ENCODE peak calls at places on chromosomes 1 and 21, in ten cellular contexts. One of them, this sample, is unnamed.

GRCh38 chr1:30884723-30885122 is 23.8 kb downstream of the SDC3 start:
- DNase-seq in ascending aorta: no peak
- DNase-seq in progenitor cell of endocrine pancreas: no peak
- DNase-seq in neural progenitor cell: no peak
- DNase-seq in neural crest cell: no peak
- DNase-seq in RWPE1: no peak
- DNase-seq in CD4-positive, alpha-beta T cell: no peak
- DNase-seq in fibroblast of lung: no peak
- DNase-seq in A549: no peak
- DNase-seq in foreskin fibroblast: no peak
- DNase-seq in this sample: no peak

GRCh38 chr1:226369110-226369509 is 38.8 kb downstream of the PARP1 start:
- DNase-seq in A549: no peak
- DNase-seq in progenitor cell of endocrine pancreas: no peak
- DNase-seq in ascending aorta: no peak
- DNase-seq in neural crest cell: no peak
- DNase-seq in fibroblast of lung: no peak
- DNase-seq in foreskin fibroblast: no peak
- DNase-seq in neural progenitor cell: no peak
- DNase-seq in CD4-positive, alpha-beta T cell: no peak
- DNase-seq in RWPE1: no peak
- DNase-seq in this sample: no peak

GRCh38 chr1:162016616-162017015 is 7.1 kb downstream of the OLFML2B start:
- DNase-seq in CD4-positive, alpha-beta T cell: no peak
- DNase-seq in progenitor cell of endocrine pancreas: no peak
- DNase-seq in ascending aorta: no peak
- DNase-seq in neural progenitor cell: no peak
- DNase-seq in neural crest cell: no peak
- DNase-seq in RWPE1: no peak
- DNase-seq in foreskin fibroblast: no peak
- DNase-seq in fibroblast of lung: no peak
- DNase-seq in A549: no peak
- DNase-seq in this sample: no peak

GRCh38 chr21:46054447-46054846 is 43.5 kb upstream of the COL6A2 start:
- DNase-seq in foreskin fibroblast: peak
- DNase-seq in fibroblast of lung: peak
- DNase-seq in ascending aorta: no peak
- DNase-seq in neural crest cell: peak
- DNase-seq in A549: no peak
- DNase-seq in RWPE1: no peak
- DNase-seq in CD4-positive, alpha-beta T cell: no peak
- DNase-seq in progenitor cell of endocrine pancreas: peak
- DNase-seq in neural progenitor cell: peak
- DNase-seq in this sample: no peak

GRCh38 chr1:201264072-201264471 is 19.2 kb upstream of the PKP1 start:
- DNase-seq in foreskin fibroblast: no peak
- DNase-seq in neural progenitor cell: no peak
- DNase-seq in CD4-positive, alpha-beta T cell: no peak
- DNase-seq in neural crest cell: no peak
- DNase-seq in ascending aorta: no peak
- DNase-seq in A549: no peak
- DNase-seq in RWPE1: no peak
- DNase-seq in fibroblast of lung: no peak
- DNase-seq in progenitor cell of endocrine pancreas: no peak
- DNase-seq in this sample: no peak

GRCh38 chr21:44977616-44978340 is 37.9 kb downstream of the SLX9 start:
- DNase-seq in CD4-positive, alpha-beta T cell: no peak
- DNase-seq in fibroblast of lung: no peak
- DNase-seq in neural progenitor cell: no peak
- DNase-seq in foreskin fibroblast: no peak
- DNase-seq in ascending aorta: no peak
- DNase-seq in A549: no peak
- DNase-seq in RWPE1: no peak
- DNase-seq in progenitor cell of endocrine pancreas: no peak
- DNase-seq in neural crest cell: no peak
- DNase-seq in this sample: no peak

GRCh38 chr1:200333329-200333728 is 76.5 kb downstream of the ZNF281 start:
- DNase-seq in RWPE1: no peak
- DNase-seq in neural crest cell: no peak
- DNase-seq in A549: no peak
- DNase-seq in neural progenitor cell: no peak
- DNase-seq in foreskin fibroblast: no peak
- DNase-seq in ascending aorta: no peak
- DNase-seq in progenitor cell of endocrine pancreas: no peak
- DNase-seq in fibroblast of lung: no peak
- DNase-seq in CD4-positive, alpha-beta T cell: no peak
- DNase-seq in this sample: no peak

GRCh38 chr21:35925497-35925896 is 134.8 kb downstream of the SETD4 start:
- DNase-seq in fibroblast of lung: peak
- DNase-seq in foreskin fibroblast: no peak
- DNase-seq in A549: no peak
- DNase-seq in neural progenitor cell: no peak
- DNase-seq in ascending aorta: no peak
- DNase-seq in neural crest cell: no peak
- DNase-seq in CD4-positive, alpha-beta T cell: no peak
- DNase-seq in progenitor cell of endocrine pancreas: no peak
- DNase-seq in RWPE1: peak
- DNase-seq in this sample: no peak

GRCh38 chr1:47415728-47416318 is at the start of gene FOXE3:
- DNase-seq in neural crest cell: no peak
- DNase-seq in A549: no peak
- DNase-seq in foreskin fibroblast: no peak
- DNase-seq in CD4-positive, alpha-beta T cell: no peak
- DNase-seq in neural progenitor cell: no peak
- DNase-seq in ascending aorta: no peak
- DNase-seq in RWPE1: no peak
- DNase-seq in fibroblast of lung: no peak
- DNase-seq in progenitor cell of endocrine pancreas: no peak
- DNase-seq in this sample: no peak

DNA sequence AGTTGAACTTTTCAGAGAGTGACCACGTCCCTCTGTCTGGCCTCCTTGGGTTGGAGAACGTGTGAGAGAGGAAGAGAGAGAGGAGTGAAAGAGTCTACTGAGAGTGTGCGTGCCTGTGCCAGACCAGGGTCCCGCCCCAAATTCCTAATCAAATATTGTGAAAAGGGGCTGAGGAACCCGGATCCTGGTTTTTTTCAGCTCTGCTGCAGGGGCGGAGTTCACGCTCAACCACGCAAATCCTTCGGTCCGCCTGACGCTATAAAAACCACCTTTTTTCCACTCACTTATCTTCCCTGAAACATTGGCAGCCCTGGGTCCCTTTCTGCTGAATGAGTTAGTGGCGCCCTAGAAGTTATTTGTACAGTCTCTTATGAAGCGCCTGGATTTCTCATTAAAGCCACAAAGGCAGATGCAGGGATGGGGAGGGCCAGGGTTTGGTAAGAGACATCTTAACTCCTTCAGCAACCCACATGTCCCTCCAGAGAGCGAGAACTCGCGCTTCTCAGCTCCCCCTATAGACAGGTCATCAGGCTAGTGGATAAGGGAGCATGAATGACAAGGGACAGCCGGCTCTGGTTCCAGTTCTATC is at the start of gene FMOD:
- DNase-seq in fibroblast of lung: peak
- DNase-seq in A549: no peak
- DNase-seq in foreskin fibroblast: no peak
- DNase-seq in progenitor cell of endocrine pancreas: no peak
- DNase-seq in CD4-positive, alpha-beta T cell: no peak
- DNase-seq in ascending aorta: no peak
- DNase-seq in neural progenitor cell: peak
- DNase-seq in neural crest cell: no peak
- DNase-seq in RWPE1: no peak
- DNase-seq in this sample: no peak
- TF ChIP-seq CTCF in fibroblast of lung: no peak
- TF ChIP-seq CTCF in A549: no peak
- TF ChIP-seq CTCF in foreskin fibroblast: peak
- TF ChIP-seq CTCF in progenitor cell of endocrine pancreas: no peak
- TF ChIP-seq CTCF in CD4-positive, alpha-beta T cell: no peak
- TF ChIP-seq CTCF in ascending aorta: peak
- TF ChIP-seq CTCF in neural progenitor cell: peak
- TF ChIP-seq CTCF in neural crest cell: no peak
- TF ChIP-seq CTCF in RWPE1: no peak
- TF ChIP-seq CTCF in this sample: no peak

GRCh38 chr21:24369278-24369677 is 1238.0 kb downstream of the MRPL39 start:
- DNase-seq in RWPE1: no peak
- DNase-seq in fibroblast of lung: no peak
- DNase-seq in ascending aorta: no peak
- DNase-seq in A549: no peak
- DNase-seq in neural progenitor cell: no peak
- DNase-seq in foreskin fibroblast: no peak
- DNase-seq in CD4-positive, alpha-beta T cell: no peak
- DNase-seq in progenitor cell of endocrine pancreas: no peak
- DNase-seq in neural crest cell: no peak
- DNase-seq in this sample: no peak

GRCh38 chr21:24369751-24370150 is 1237.5 kb downstream of the MRPL39 start:
- DNase-seq in progenitor cell of endocrine pancreas: no peak
- DNase-seq in foreskin fibroblast: no peak
- DNase-seq in fibroblast of lung: no peak
- DNase-seq in neural crest cell: no peak
- DNase-seq in A549: no peak
- DNase-seq in CD4-positive, alpha-beta T cell: no peak
- DNase-seq in neural progenitor cell: no peak
- DNase-seq in RWPE1: no peak
- DNase-seq in ascending aorta: no peak
- DNase-seq in this sample: no peak

DNA sequence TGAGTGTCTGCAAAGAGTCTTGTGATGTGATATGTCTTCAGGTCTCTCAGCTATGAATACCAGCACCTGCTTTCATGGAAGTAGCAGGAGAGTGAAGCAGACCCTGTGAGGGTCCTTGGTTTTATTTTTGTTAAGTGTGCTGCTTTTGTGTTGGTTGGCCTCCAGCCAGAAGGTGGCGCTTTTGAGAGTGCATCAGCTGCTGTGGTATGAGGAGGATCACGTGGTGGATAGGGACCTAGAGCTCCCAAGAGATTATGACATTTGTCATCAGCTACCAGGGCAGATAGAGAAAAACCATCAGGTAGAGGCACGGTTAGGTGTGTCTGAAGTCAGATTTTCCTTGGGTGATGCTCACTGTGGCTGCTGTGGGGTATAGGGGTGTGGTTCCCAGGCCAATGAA is 1232.1 kb downstream of the MRPL39 start:
- DNase-seq in A549: no peak
- DNase-seq in CD4-positive, alpha-beta T cell: no peak
- DNase-seq in foreskin fibroblast: no peak
- DNase-seq in fibroblast of lung: no peak
- DNase-seq in neural progenitor cell: no peak
- DNase-seq in RWPE1: no peak
- DNase-seq in progenitor cell of endocrine pancreas: no peak
- DNase-seq in ascending aorta: no peak
- DNase-seq in neural crest cell: no peak
- DNase-seq in this sample: no peak
- TF ChIP-seq CTCF in A549: no peak
- TF ChIP-seq CTCF in CD4-positive, alpha-beta T cell: no peak
- TF ChIP-seq CTCF in foreskin fibroblast: no peak
- TF ChIP-seq CTCF in fibroblast of lung: no peak
- TF ChIP-seq CTCF in neural progenitor cell: peak
- TF ChIP-seq CTCF in RWPE1: no peak
- TF ChIP-seq CTCF in progenitor cell of endocrine pancreas: no peak
- TF ChIP-seq CTCF in ascending aorta: no peak
- TF ChIP-seq CTCF in neural crest cell: no peak
- TF ChIP-seq CTCF in this sample: no peak

DNA sequence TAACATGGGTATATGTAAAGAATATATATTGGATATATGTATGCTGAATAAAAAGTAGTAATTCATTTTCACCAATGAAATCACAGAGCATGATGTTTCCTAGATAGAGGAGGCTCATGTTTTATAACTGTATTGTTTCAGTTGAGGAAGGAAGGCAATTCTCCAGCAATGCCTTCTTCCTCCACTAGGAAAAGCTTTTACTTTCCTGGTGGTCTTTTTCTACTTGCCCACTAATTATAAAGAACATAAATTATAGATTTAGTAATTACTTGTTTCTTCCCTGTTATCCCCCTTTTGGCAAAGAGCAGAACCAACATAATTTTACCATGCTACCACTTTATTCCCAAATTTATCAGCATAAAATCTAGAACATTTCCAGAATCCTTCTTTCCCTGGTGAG is 159.0 kb downstream of the PLA2G4A start:
- DNase-seq in ascending aorta: no peak
- DNase-seq in neural progenitor cell: no peak
- DNase-seq in fibroblast of lung: no peak
- DNase-seq in A549: no peak
- DNase-seq in foreskin fibroblast: no peak
- DNase-seq in neural crest cell: no peak
- DNase-seq in CD4-positive, alpha-beta T cell: no peak
- DNase-seq in RWPE1: no peak
- DNase-seq in progenitor cell of endocrine pancreas: no peak
- DNase-seq in this sample: no peak
- TF ChIP-seq CTCF in ascending aorta: no peak
- TF ChIP-seq CTCF in neural progenitor cell: peak
- TF ChIP-seq CTCF in fibroblast of lung: no peak
- TF ChIP-seq CTCF in A549: no peak
- TF ChIP-seq CTCF in foreskin fibroblast: peak
- TF ChIP-seq CTCF in neural crest cell: peak
- TF ChIP-seq CTCF in CD4-positive, alpha-beta T cell: no peak
- TF ChIP-seq CTCF in RWPE1: peak
- TF ChIP-seq CTCF in progenitor cell of endocrine pancreas: peak
- TF ChIP-seq CTCF in this sample: no peak

DNA sequence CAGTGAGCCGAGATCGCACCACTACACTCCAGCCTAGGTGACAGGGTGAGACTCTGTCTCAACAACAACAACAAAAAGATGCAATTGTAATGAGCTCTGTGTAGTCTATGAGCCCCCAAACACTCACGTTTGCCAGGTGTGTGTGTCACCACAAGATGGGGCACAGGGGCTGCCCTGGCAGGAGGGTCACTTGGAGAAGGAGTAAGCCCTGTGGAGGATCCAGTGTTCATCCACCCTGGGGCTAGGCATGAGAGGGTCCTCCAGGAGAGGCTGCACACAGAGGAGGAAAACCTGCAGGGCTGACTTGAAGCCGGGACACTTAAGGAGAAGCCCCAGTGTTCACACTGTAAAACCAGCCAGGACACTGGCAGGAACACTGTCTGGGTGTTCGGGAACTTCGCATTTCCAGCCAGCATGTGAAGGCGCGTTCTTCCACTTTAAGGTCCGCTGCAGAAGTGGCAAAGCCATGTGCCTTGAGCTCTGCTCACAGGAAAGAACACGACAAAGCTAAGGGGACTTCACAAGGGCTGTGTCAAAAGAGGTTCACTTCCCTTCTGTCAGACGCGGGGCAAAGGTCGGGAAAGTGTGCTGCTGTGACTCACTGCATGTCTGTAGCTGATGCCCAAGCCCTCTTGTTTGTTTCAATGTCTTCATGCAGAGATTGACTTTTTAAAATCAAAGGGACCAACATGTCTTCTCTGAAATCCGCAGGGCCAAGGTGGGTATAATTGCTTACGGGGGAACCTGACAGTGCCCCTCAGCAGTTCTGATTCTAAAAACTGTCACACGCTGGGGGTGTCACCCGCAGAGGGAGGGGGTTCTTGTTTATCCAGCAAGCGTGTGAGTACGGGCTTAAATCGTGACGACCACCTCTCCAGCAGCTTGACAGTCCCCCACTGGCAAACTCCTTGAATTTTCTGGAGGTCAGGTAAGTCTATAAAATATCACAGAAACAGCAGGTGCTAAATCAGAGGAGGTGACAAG is 102.8 kb downstream of the RIPK4 start:
- DNase-seq in A549: peak
- DNase-seq in CD4-positive, alpha-beta T cell: no peak
- DNase-seq in fibroblast of lung: peak
- DNase-seq in progenitor cell of endocrine pancreas: no peak
- DNase-seq in ascending aorta: no peak
- DNase-seq in foreskin fibroblast: peak
- DNase-seq in neural progenitor cell: peak
- DNase-seq in RWPE1: no peak
- DNase-seq in neural crest cell: no peak
- DNase-seq in this sample: no peak
- TF ChIP-seq CTCF in A549: no peak
- TF ChIP-seq CTCF in CD4-positive, alpha-beta T cell: no peak
- TF ChIP-seq CTCF in fibroblast of lung: no peak
- TF ChIP-seq CTCF in progenitor cell of endocrine pancreas: peak
- TF ChIP-seq CTCF in ascending aorta: no peak
- TF ChIP-seq CTCF in foreskin fibroblast: no peak
- TF ChIP-seq CTCF in neural progenitor cell: peak
- TF ChIP-seq CTCF in RWPE1: no peak
- TF ChIP-seq CTCF in neural crest cell: no peak
- TF ChIP-seq CTCF in this sample: no peak